ENCODE peak calls at places on chromosomes 1 and 21, in six cellular contexts. N is dorsolateral prefrontal cortex, F is psoas muscle, G is A549, O is cardiac fibroblast, U is GM06990. S is an unnamed sample.
A peak's percentile ranks its signal among the peaks of the same experiment; 100 is the strongest.

GRCh38 chr1:109133815-109134214 is 19.9 kb downstream of the ELAPOR1 start:
- DNase-seq in G (no peak), O (peak; percentile 28), U (peak; percentile 27), F (peak; percentile 81), N (peak; percentile 40), S (no peak)

GRCh38 chr1:44810101-44810761 is 1.9 kb downstream of the BTBD19 start:
- DNase-seq in F (peak; percentile 80), N (no peak), U (no peak), G (no peak), O (peak; percentile 74), S (no peak)

GRCh38 chr1:116256875-116257823 is 115.9 kb upstream of the ATP1A1 start:
- DNase-seq in U (peak; percentile 46), F (no peak), G (no peak), O (no peak), N (no peak), S (no peak)

GRCh38 chr1:160376525-160377131 is 9.8 kb downstream of the NHLH1 start:
- DNase-seq in U (peak; percentile 20), N (no peak), O (peak; percentile 83), G (peak; percentile 65), F (no peak), S (peak; percentile 73)

GRCh38 chr1:2133879-2134215 is 60.7 kb downstream of the FAAP20 start:
- DNase-seq in O (no peak), F (no peak), U (no peak), N (no peak), G (no peak), S (no peak)

GRCh38 chr1:56627636-56628039 is 17.5 kb upstream of the PRKAA2 start:
- DNase-seq in G (no peak), O (no peak), N (no peak), U (no peak), F (no peak), S (no peak)

GRCh38 chr21:42140196-42140934 is 69.2 kb downstream of the UMODL1 start:
- DNase-seq in O (no peak), U (no peak), N (no peak), F (no peak), G (no peak), S (no peak)

GRCh38 chr1:22711591-22712501 is 1.2 kb downstream of the EPHB2 start:
- DNase-seq in F (no peak), N (no peak), U (no peak), O (peak; percentile 27), G (no peak), S (peak; percentile 42)

GRCh38 chr1:58785424-58786058 is 1.7 kb upstream of the JUN start:
- DNase-seq in U (no peak), N (peak; percentile 37), G (peak; percentile 24), F (peak; percentile 84), O (peak; percentile 54), S (peak; percentile 87)

GRCh38 chr1:41622859-41623732 is 138.6 kb upstream of the EDN2 start:
- DNase-seq in F (no peak), N (no peak), O (no peak), G (no peak), U (peak; percentile 71), S (no peak)

GRCh38 chr1:227891223-227891954 is 56.3 kb downstream of the WNT9A start:
- DNase-seq in U (no peak), O (no peak), G (no peak), F (peak; percentile 46), N (peak; percentile 23), S (no peak)

GRCh38 chr1:175572932-175573871 is 170.2 kb downstream of the TNR start:
- DNase-seq in N (no peak), U (no peak), G (no peak), F (no peak), O (peak; percentile 15), S (no peak)

GRCh38 chr1:175564723-175565122 is 178.7 kb downstream of the TNR start:
- DNase-seq in N (no peak), U (no peak), F (no peak), O (no peak), G (no peak), S (no peak)

GRCh38 chr1:175564119-175564518 is 179.3 kb downstream of the TNR start:
- DNase-seq in G (no peak), F (no peak), N (no peak), O (no peak), U (no peak), S (no peak)

GRCh38 chr1:175563556-175563955 is 179.8 kb downstream of the TNR start:
- DNase-seq in F (no peak), N (no peak), U (no peak), O (peak; percentile 61), G (no peak), S (no peak)

GRCh38 chr1:175569117-175569743 is 174.2 kb downstream of the TNR start:
- DNase-seq in F (no peak), O (no peak), G (no peak), U (no peak), N (no peak), S (no peak)
- TF ChIP-seq CTCF in F (no peak), O (no peak), G (no peak), U (peak; percentile 23), N (no peak), S (no peak)

DNA sequence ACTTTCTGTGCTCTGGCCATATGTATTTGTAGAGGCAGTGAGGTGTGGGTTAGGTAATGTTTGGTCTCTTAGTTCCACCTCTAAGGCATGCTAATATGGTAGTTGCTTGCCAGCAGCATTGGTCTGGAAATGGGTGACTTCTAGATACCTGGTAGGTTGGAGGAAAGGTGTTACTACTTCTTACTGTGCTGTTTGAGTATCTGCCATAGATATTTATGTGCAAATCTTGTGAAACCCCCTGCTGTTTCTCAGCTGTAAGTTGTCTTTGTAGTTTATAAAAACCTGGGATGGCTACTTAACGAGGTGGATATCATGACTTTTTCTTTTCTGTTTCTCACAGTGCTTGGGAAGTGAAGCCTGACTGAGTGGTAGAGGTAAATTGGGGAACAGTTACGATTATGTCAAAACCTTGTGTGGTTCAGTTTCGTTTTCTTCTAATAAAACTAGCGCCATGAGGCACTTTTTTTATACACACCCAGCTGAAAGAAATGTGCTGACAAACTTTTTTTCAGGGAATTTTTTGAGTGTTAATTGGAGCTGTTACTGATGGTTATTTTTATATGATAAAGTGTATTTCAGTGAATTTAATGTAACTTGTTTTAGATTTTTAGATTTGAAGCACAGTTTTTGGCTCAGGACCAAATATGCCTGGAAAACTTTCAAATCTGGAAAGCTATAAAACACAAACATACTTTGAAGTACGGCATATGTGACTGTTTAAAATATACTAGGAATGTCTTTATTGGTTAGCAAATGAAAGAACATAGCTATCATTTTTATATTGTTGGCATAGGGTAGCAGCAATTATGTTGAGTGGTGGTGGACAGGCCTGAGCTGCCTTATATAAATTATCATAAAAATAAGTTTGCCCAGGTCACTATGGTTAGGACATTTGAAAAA is 42.1 kb downstream of the CAMSAP2 start:
- DNase-seq in F (no peak), O (peak; percentile 56), G (no peak), U (peak; percentile 3), N (no peak), S (no peak)
- H3K4me3 ChIP-seq in F (peak overlapping the region; percentile 35), O (no peak overlapping the region), G (no peak overlapping the region), U (peak overlapping the region; percentile 29), N (peak overlapping the region; percentile 30), S (no peak overlapping the region)

GRCh38 chr21:35441868-35442582 is 392.9 kb upstream of the RUNX1 start:
- DNase-seq in O (no peak), G (no peak), U (no peak), N (no peak), F (no peak), S (no peak)
- TF ChIP-seq CTCF in O (no peak), G (no peak), U (no peak), N (no peak), F (no peak), S (peak; percentile 20)

DNA sequence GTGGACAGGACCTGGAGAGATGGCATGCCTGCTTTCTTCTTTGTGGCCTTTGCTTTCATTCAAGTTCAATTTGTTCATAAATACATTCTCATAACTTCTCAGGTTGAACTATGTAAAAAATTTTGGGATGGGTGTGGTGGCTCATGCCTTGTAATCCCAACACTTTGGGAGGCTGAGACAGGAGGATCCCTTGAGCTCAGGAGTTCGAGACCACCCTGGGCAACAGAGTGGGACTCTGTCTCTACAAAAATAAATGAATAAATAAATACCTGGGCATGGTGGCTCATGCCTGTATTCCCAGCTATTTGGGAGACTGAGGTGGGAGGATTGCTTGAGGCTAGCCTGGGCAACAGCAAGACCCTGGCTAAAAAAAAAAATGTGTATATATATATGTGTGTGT is 2.1 kb downstream of the KIF1B start:
- DNase-seq in N (no peak), U (no peak), O (no peak), F (no peak), G (no peak), S (no peak)
- H3K4me3 ChIP-seq in N (peak overlapping the region; percentile 78), U (no peak overlapping the region), O (no peak overlapping the region), F (peak overlapping the region; percentile 84), G (no peak overlapping the region), S (peak overlapping the region; percentile 98)

DNA sequence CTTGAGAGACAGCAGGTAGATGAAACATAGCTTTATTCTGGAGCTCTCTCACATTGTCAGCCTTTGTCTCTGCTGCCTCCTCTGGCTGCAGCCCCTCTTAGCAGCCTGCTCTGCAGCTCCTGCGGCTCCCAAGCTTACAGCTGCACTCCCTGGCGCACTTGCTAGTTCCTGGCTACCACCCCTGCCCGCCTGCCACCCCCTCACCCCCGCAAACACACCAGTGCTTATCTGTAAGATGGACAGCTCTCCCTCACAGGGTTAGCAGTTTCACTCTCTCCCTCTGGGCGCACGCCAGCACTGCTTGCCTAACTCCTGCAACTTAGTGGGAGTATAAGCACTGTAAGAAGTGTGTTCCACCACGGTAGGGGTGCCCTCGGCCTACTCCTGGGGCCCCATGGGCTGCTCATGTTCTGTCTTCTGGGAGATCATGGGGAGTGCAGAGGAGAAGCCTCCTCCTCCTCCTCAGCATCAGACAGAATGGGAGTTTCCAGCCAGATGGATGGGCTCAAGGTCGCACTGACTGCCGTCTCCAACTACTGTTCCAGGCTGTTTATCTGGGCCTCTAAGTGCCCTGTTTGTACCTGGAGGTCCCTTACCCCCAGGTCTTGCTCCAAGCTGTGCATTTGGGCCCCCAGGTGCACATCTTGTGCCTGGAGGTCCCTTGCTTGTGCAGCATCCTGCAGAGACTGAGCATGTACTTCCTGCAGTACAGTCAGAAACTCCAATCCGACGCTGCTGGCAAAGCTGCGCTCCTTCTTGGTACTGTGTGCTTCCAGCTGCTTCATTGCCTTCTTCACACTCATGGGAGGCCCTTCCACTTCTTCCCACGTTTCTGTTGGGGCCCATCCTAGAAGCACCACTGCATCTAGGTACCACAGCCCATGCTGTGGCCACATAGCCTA is 1388.1 kb downstream of the AMY1C start:
- DNase-seq in G (no peak), O (no peak), U (peak; percentile 0), N (no peak), F (no peak), S (peak; percentile 62)
- TF ChIP-seq CTCF in G (no peak), O (no peak), U (peak; percentile 28), N (no peak), F (no peak), S (peak; percentile 72)

DNA sequence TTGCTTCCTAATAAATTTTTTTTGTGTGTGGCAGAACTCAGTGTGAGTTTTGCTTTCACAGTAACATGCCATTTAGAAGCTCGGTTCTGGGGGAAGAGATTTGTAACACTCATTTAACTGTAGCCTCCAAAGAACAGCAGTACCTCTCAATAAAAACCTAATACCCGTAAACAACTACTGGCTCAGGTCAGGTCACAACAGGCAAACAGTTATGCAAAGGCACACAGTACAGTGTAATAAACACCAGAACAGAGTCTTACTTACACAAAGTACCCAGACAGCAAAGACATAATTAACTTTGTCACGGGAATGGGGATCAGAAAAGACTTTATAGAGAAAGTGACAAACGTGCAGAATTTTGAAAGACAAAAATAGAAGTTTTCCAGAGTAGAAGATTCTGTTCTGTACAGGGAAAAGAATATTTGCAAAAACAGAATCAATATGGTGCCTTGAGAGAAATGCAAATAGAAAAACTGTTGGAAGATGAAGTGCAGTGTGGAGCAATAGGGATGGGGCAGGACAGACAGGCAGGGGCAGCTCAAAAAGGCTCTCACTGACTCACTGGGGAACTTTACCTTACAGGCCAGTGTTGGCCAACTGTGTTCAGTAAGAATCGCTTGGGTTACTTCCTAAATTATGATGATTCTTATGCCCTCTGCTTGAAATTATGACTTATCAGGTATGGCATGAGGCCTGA is 38.8 kb downstream of the EGLN1 start:
- DNase-seq in U (no peak), O (no peak), F (peak; percentile 59), N (no peak), G (no peak), S (peak; percentile 93)
- H3K4me3 ChIP-seq in U (no peak overlapping the region), O (no peak overlapping the region), F (peak overlapping the region; percentile 42), N (no peak overlapping the region), G (no peak overlapping the region), S (no peak overlapping the region)

S was measured in epithelial cell of esophagus.